ENCODE peak calls at places on chromosomes 1 and 21, in four cellular contexts. G, R, T and S are unnamed samples.
A peak's percentile ranks its signal among the peaks of the same experiment; 100 is the strongest.

GRCh38 chr1:230282157-230282556 is 144.0 kb downstream of the PGBD5 start:
- DNase-seq in G (no peak), R (peak; percentile 47), T (no peak), S (peak; percentile 53)

GRCh38 chr1:163820190-163820589 is 498.4 kb downstream of the NUF2 start:
- DNase-seq in G (no peak), R (no peak), T (no peak), S (no peak)

GRCh38 chr21:24367936-24368335 is 1239.3 kb downstream of the MRPL39 start:
- DNase-seq in G (no peak), R (no peak), T (no peak), S (no peak)

GRCh38 chr21:31517664-31518402 is 141.7 kb upstream of the SOD1 start:
- DNase-seq in G (no peak), R (no peak), T (no peak), S (no peak)

GRCh38 chr1:7198664-7199063 is 413.4 kb downstream of the CAMTA1 start:
- DNase-seq in G (no peak), R (no peak), T (no peak), S (no peak)

GRCh38 chr21:31974454-31974985 is 101.7 kb downstream of the HUNK start:
- DNase-seq in G (no peak), R (no peak), T (no peak), S (no peak)

GRCh38 chr1:244918422-244919319 is 54.3 kb upstream of the HNRNPU start:
- DNase-seq in G (peak; percentile 34), R (peak; percentile 53), T (peak; percentile 10), S (no peak)

GRCh38 chr1:29504266-29504665 is 267.9 kb downstream of the PTPRU start:
- DNase-seq in G (no peak), R (no peak), T (no peak), S (no peak)

GRCh38 chr1:108848802-108849201 is 8.1 kb downstream of the AKNAD1 start:
- DNase-seq in G (no peak), R (no peak), T (no peak), S (no peak)

GRCh38 chr1:22399421-22400091 is 52.1 kb upstream of the ZBTB40 start:
- DNase-seq in G (no peak), R (no peak), T (no peak), S (no peak)

GRCh38 chr1:10939654-10940450 is 72.6 kb upstream of the TARDBP start:
- DNase-seq in G (no peak), R (no peak), T (no peak), S (no peak)

GRCh38 chr1:186740324-186740723 is 60.1 kb upstream of the PTGS2 start:
- DNase-seq in G (no peak), R (no peak), T (no peak), S (no peak)

GRCh38 chr1:159828916-159829634 is 2.4 kb downstream of the SLAMF8 start:
- DNase-seq in G (no peak), R (peak; percentile 70), T (no peak), S (peak; percentile 74)

GRCh38 chr1:229378586-229379442 is 36.0 kb upstream of the CCSAP start:
- DNase-seq in G (no peak), R (no peak), T (no peak), S (no peak)